ENCODE peak calls at places on chromosomes 4 and X, in six cellular contexts. Z, C, J, N, U and D are unnamed samples.

GRCh38 chrX:149510386-149510785 is 5.3 kb upstream of the IDS start:
- DNase-seq in Z (no peak), C (no peak), J (no peak), N (peak; percentile 33), U (peak; percentile 36), D (no peak)

GRCh38 chr4:86870442-86871069 is 21.4 kb upstream of the SLC10A6 start:
- DNase-seq in Z (no peak), C (no peak), J (no peak), N (no peak), U (no peak), D (no peak)

GRCh38 chrX:134636859-134637258 is 21.4 kb downstream of the PLAC1 start:
- DNase-seq in Z (no peak), C (no peak), J (no peak), N (no peak), U (no peak), D (peak; percentile 44)

GRCh38 chr4:5710065-5710961 is 688 bp upstream of the EVC start:
- DNase-seq in Z (peak; percentile 31), C (no peak), J (no peak), N (peak; percentile 15), U (peak; percentile 32), D (peak; percentile 18)

GRCh38 chrX:66677430-66677829 is 38.6 kb upstream of the EDA2R start:
- DNase-seq in Z (no peak), C (no peak), J (no peak), N (no peak), U (peak; percentile 25), D (peak; percentile 12)

GRCh38 chr4:138310991-138311390 is 68.8 kb upstream of the SLC7A11 start:
- DNase-seq in Z (no peak), C (no peak), J (no peak), N (peak; percentile 36), U (peak; percentile 30), D (peak; percentile 62)

GRCh38 chrX:63513825-63514574 is 162.9 kb upstream of the SPIN4 start:
- DNase-seq in Z (no peak), C (no peak), J (no peak), N (peak; percentile 73), U (no peak), D (peak; percentile 80)

GRCh38 chr4:4338632-4339031 is 48.3 kb upstream of the NSG1 start:
- DNase-seq in Z (no peak), C (no peak), J (no peak), N (no peak), U (no peak), D (no peak)

GRCh38 chr4:100087743-100088142 is 102.5 kb downstream of the DDIT4L start:
- DNase-seq in Z (no peak), C (no peak), J (no peak), N (peak; percentile 42), U (no peak), D (peak; percentile 10)

GRCh38 chrX:104670051-104670450 is 104.1 kb downstream of the IL1RAPL2 start:
- DNase-seq in Z (no peak), C (no peak), J (no peak), N (no peak), U (no peak), D (no peak)

GRCh38 chr4:85701881-85702321 is 227.0 kb downstream of the ARHGAP24 start:
- DNase-seq in Z (no peak), C (no peak), J (no peak), N (no peak), U (no peak), D (no peak)

GRCh38 chr4:26288308-26288982 is 32.4 kb upstream of the RBPJ start:
- DNase-seq in Z (no peak), C (no peak), J (no peak), N (peak; percentile 41), U (peak; percentile 87), D (peak; percentile 77)

GRCh38 chr4:156190606-156191005 is 236.9 kb upstream of the CTSO start:
- DNase-seq in Z (no peak), C (no peak), J (no peak), N (peak; percentile 85), U (peak; percentile 67), D (peak; percentile 89)

GRCh38 chrX:118823263-118824172 is at the start of gene ZCCHC12:
- DNase-seq in Z (peak; percentile 75), C (peak; percentile 76), J (peak; percentile 89), N (peak; percentile 36), U (peak; percentile 35), D (peak; percentile 37)

DNA sequence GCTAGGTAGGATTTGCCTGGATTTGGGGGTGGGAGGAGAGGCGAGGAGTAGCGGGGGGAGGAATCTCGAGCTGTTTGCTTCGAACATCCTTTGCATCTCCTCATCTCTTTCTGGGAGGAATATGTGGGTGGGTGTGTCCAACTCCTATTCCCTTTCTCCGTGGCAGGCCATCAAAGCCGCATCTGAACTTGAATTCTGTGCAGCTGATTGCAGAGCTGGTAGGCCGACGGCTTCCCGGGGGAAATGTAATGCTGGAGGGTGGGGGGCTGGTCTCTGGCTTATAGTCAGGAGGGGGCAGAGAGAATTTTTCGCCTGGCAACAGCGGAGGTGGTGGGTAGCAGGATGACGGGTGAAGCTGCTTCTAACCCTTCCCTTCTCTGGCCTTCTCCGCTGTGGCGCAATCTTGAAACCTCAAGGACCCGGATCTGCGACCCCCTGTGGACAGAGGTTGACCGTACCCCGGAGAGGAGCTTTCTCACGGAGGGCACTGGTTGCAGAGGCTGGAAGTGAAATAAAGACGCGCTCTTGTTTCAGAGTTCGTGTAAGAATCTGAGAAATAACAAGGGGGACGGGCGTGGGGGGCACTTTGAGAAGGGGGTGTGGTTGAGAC is 654 bp downstream of the ZCCHC12 start:
- DNase-seq in Z (no peak), C (peak; percentile 50), J (peak; percentile 35), N (no peak), U (no peak), D (no peak)
- H3K14ac ChIP-seq in Z (no peak overlapping the region), C (no peak overlapping the region), J (no peak overlapping the region), N (no peak overlapping the region), U (no peak overlapping the region), D (no peak overlapping the region)

GRCh38 chrX:129738466-129739308 is at the start of gene XPNPEP2:
- DNase-seq in Z (no peak), C (no peak), J (no peak), N (no peak), U (no peak), D (peak; percentile 18)

GRCh38 chrX:129744881-129745321 is 6.1 kb downstream of the XPNPEP2 start:
- DNase-seq in Z (no peak), C (no peak), J (no peak), N (no peak), U (no peak), D (no peak)

GRCh38 chrX:129739591-129739990 is 812 bp downstream of the XPNPEP2 start:
- DNase-seq in Z (no peak), C (no peak), J (no peak), N (peak; percentile 60), U (no peak), D (no peak)

GRCh38 chrX:129743835-129744234 is 5.1 kb downstream of the XPNPEP2 start:
- DNase-seq in Z (no peak), C (no peak), J (no peak), N (no peak), U (no peak), D (no peak)

GRCh38 chrX:129741880-129742758 is 3.3 kb downstream of the XPNPEP2 start:
- DNase-seq in Z (peak; percentile 58), C (peak; percentile 54), J (peak; percentile 81), N (no peak), U (no peak), D (no peak)
- H3K14ac ChIP-seq in Z (no peak overlapping the region), C (no peak overlapping the region), J (no peak overlapping the region), N (no peak overlapping the region), U (no peak overlapping the region), D (no peak overlapping the region)

GRCh38 chrX:32877592-32877991 is 333.8 kb downstream of the DMD start:
- DNase-seq in Z (no peak), C (no peak), J (no peak), N (no peak), U (no peak), D (peak; percentile 41)
- H3K14ac ChIP-seq in Z (no peak overlapping the region), C (no peak overlapping the region), J (no peak overlapping the region), N (no peak overlapping the region), U (no peak overlapping the region), D (no peak overlapping the region)

GRCh38 chrX:108322243-108322642 is 116.0 kb downstream of the COL4A6 start:
- DNase-seq in Z (no peak), C (no peak), J (no peak), N (no peak), U (no peak), D (no peak)
- H3K14ac ChIP-seq in Z (no peak overlapping the region), C (no peak overlapping the region), J (no peak overlapping the region), N (no peak overlapping the region), U (no peak overlapping the region), D (no peak overlapping the region)

GRCh38 chrX:101237041-101237440 is 17.5 kb downstream of the DRP2 start:
- DNase-seq in Z (no peak), C (no peak), J (no peak), N (no peak), U (no peak), D (no peak)
- H3K14ac ChIP-seq in Z (no peak overlapping the region), C (no peak overlapping the region), J (no peak overlapping the region), N (no peak overlapping the region), U (no peak overlapping the region), D (no peak overlapping the region)

GRCh38 chr4:149788286-149788685 is 27.4 kb downstream of the IQCM start:
- DNase-seq in Z (no peak), C (no peak), J (no peak), N (no peak), U (no peak), D (no peak)
- H3K14ac ChIP-seq in Z (no peak overlapping the region), C (no peak overlapping the region), J (no peak overlapping the region), N (no peak overlapping the region), U (no peak overlapping the region), D (no peak overlapping the region)

GRCh38 chrX:132749406-132749805 is 209.0 kb downstream of the HS6ST2 start:
- DNase-seq in Z (no peak), C (no peak), J (no peak), N (no peak), U (no peak), D (no peak)
- H3K14ac ChIP-seq in Z (no peak overlapping the region), C (no peak overlapping the region), J (no peak overlapping the region), N (no peak overlapping the region), U (no peak overlapping the region), D (no peak overlapping the region)

GRCh38 chrX:10186355-10186754 is 29.6 kb downstream of the CLCN4 start:
- DNase-seq in Z (no peak), C (no peak), J (no peak), N (no peak), U (no peak), D (no peak)
- H3K14ac ChIP-seq in Z (no peak overlapping the region), C (no peak overlapping the region), J (no peak overlapping the region), N (no peak overlapping the region), U (no peak overlapping the region), D (no peak overlapping the region)

GRCh38 chr4:41795796-41796195 is 47.3 kb upstream of the PHOX2B start:
- DNase-seq in Z (no peak), C (no peak), J (no peak), N (no peak), U (no peak), D (no peak)
- H3K14ac ChIP-seq in Z (no peak overlapping the region), C (no peak overlapping the region), J (no peak overlapping the region), N (no peak overlapping the region), U (no peak overlapping the region), D (no peak overlapping the region)